ENCODE peak calls at places on chromosomes 4 and X, in nine cellular contexts. One of them, this sample, is unnamed.

GRCh38 chr4:77010841-77011354 is 61.3 kb downstream of the SEPTIN11 start:
- DNase-seq in dorsolateral prefrontal cortex: no peak
- DNase-seq in right lobe of liver: no peak
- DNase-seq in stomach: no peak
- DNase-seq in A673: peak
- DNase-seq in brain microvascular endothelial cell: peak
- DNase-seq in tibial nerve: no peak
- DNase-seq in GM12865: no peak
- DNase-seq in epithelial cell of proximal tubule: no peak
- DNase-seq in this sample: no peak

GRCh38 chr4:174437324-174437723 is 85.0 kb downstream of the HPGD start:
- DNase-seq in dorsolateral prefrontal cortex: no peak
- DNase-seq in right lobe of liver: no peak
- DNase-seq in stomach: no peak
- DNase-seq in A673: no peak
- DNase-seq in brain microvascular endothelial cell: peak
- DNase-seq in tibial nerve: no peak
- DNase-seq in GM12865: no peak
- DNase-seq in epithelial cell of proximal tubule: peak
- DNase-seq in this sample: no peak

GRCh38 chr4:48268956-48269860 is at the start of gene TEC:
- DNase-seq in dorsolateral prefrontal cortex: no peak
- DNase-seq in right lobe of liver: peak
- DNase-seq in stomach: peak
- DNase-seq in A673: peak
- DNase-seq in brain microvascular endothelial cell: no peak
- DNase-seq in tibial nerve: peak
- DNase-seq in GM12865: peak
- DNase-seq in epithelial cell of proximal tubule: no peak
- DNase-seq in this sample: peak

GRCh38 chrX:123665197-123665596 is 67.7 kb downstream of the THOC2 start:
- DNase-seq in dorsolateral prefrontal cortex: no peak
- DNase-seq in right lobe of liver: no peak
- DNase-seq in stomach: no peak
- DNase-seq in A673: no peak
- DNase-seq in brain microvascular endothelial cell: no peak
- DNase-seq in tibial nerve: no peak
- DNase-seq in GM12865: no peak
- DNase-seq in epithelial cell of proximal tubule: peak
- DNase-seq in this sample: no peak

GRCh38 chr4:120918788-120919187 is 3.7 kb downstream of the PRDM5 start:
- DNase-seq in dorsolateral prefrontal cortex: no peak
- DNase-seq in right lobe of liver: no peak
- DNase-seq in stomach: no peak
- DNase-seq in A673: no peak
- DNase-seq in brain microvascular endothelial cell: no peak
- DNase-seq in tibial nerve: no peak
- DNase-seq in GM12865: no peak
- DNase-seq in epithelial cell of proximal tubule: no peak
- DNase-seq in this sample: no peak

GRCh38 chr4:32226201-32226600 is 1506.0 kb downstream of the PCDH7 start:
- DNase-seq in dorsolateral prefrontal cortex: no peak
- DNase-seq in right lobe of liver: no peak
- DNase-seq in stomach: no peak
- DNase-seq in A673: no peak
- DNase-seq in brain microvascular endothelial cell: no peak
- DNase-seq in tibial nerve: no peak
- DNase-seq in GM12865: no peak
- DNase-seq in epithelial cell of proximal tubule: peak
- DNase-seq in this sample: no peak

GRCh38 chrX:45003080-45003479 is 130.1 kb downstream of the KDM6A start:
- DNase-seq in dorsolateral prefrontal cortex: no peak
- DNase-seq in right lobe of liver: no peak
- DNase-seq in stomach: no peak
- DNase-seq in A673: no peak
- DNase-seq in brain microvascular endothelial cell: no peak
- DNase-seq in tibial nerve: no peak
- DNase-seq in GM12865: no peak
- DNase-seq in epithelial cell of proximal tubule: no peak
- DNase-seq in this sample: no peak

GRCh38 chr4:173527103-173527876 is 2.7 kb downstream of the HAND2 start:
- DNase-seq in dorsolateral prefrontal cortex: no peak
- DNase-seq in right lobe of liver: no peak
- DNase-seq in stomach: no peak
- DNase-seq in A673: no peak
- DNase-seq in brain microvascular endothelial cell: no peak
- DNase-seq in tibial nerve: no peak
- DNase-seq in GM12865: no peak
- DNase-seq in epithelial cell of proximal tubule: no peak
- DNase-seq in this sample: no peak

GRCh38 chr4:1238676-1239000 is 10.3 kb downstream of the CTBP1 start:
- DNase-seq in dorsolateral prefrontal cortex: no peak
- DNase-seq in right lobe of liver: no peak
- DNase-seq in stomach: no peak
- DNase-seq in A673: no peak
- DNase-seq in brain microvascular endothelial cell: no peak
- DNase-seq in tibial nerve: no peak
- DNase-seq in GM12865: no peak
- DNase-seq in epithelial cell of proximal tubule: no peak
- DNase-seq in this sample: no peak

DNA sequence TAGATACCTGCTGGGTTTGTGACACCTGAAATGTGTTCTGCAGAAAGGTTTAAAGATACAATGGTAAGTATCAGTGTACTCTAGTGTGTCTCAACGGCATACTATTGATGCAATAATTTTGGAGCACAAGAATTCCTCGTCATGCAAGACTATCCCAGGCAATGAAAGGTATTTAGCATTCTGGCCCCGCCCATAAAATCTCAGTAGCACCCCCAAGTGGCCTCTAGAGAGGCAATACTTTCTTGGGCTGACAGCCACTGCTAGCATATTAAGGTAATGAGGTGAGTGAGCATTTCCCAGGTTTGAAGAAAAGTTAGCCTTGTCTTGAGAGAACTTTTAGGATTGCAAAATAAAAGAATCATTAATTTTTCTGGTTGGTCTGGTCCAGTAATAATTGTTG is 24.0 kb downstream of the TAB3 start:
- DNase-seq in dorsolateral prefrontal cortex: no peak
- DNase-seq in right lobe of liver: no peak
- DNase-seq in stomach: no peak
- DNase-seq in A673: peak
- DNase-seq in brain microvascular endothelial cell: no peak
- DNase-seq in tibial nerve: no peak
- DNase-seq in GM12865: peak
- DNase-seq in epithelial cell of proximal tubule: no peak
- DNase-seq in this sample: no peak
- TF ChIP-seq CTCF in dorsolateral prefrontal cortex: no peak
- TF ChIP-seq CTCF in right lobe of liver: peak
- TF ChIP-seq CTCF in stomach: no peak
- TF ChIP-seq CTCF in A673: peak
- TF ChIP-seq CTCF in brain microvascular endothelial cell: peak
- TF ChIP-seq CTCF in tibial nerve: no peak
- TF ChIP-seq CTCF in GM12865: peak
- TF ChIP-seq CTCF in epithelial cell of proximal tubule: peak
- TF ChIP-seq CTCF in this sample: peak

DNA sequence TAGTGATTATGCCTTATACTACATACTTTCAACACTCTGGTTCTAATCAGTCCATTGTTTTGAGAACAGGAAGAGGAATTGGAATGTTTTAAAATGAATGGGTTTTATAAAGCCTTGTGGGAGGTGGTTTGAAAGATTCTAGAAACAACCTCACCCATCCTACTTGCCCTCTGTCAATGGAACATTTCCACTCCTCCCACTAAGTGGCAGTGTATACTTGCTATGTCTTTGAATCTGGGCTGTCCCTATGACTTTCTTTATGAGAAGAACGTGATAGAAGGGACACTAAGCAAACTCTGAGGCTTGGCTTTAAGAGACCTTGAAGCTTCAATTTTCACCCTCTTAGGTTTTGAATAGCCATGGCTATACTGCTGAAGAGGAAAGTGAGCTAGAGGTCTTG is 611.2 kb downstream of the PPP4R3C start:
- DNase-seq in dorsolateral prefrontal cortex: no peak
- DNase-seq in right lobe of liver: no peak
- DNase-seq in stomach: no peak
- DNase-seq in A673: no peak
- DNase-seq in brain microvascular endothelial cell: peak
- DNase-seq in tibial nerve: no peak
- DNase-seq in GM12865: no peak
- DNase-seq in epithelial cell of proximal tubule: no peak
- DNase-seq in this sample: no peak
- TF ChIP-seq CTCF in dorsolateral prefrontal cortex: no peak
- TF ChIP-seq CTCF in right lobe of liver: no peak
- TF ChIP-seq CTCF in stomach: no peak
- TF ChIP-seq CTCF in A673: no peak
- TF ChIP-seq CTCF in brain microvascular endothelial cell: peak
- TF ChIP-seq CTCF in tibial nerve: no peak
- TF ChIP-seq CTCF in GM12865: no peak
- TF ChIP-seq CTCF in epithelial cell of proximal tubule: peak
- TF ChIP-seq CTCF in this sample: peak

GRCh38 chrX:24023972-24024664 is 2.9 kb downstream of the KLHL15 start:
- DNase-seq in dorsolateral prefrontal cortex: no peak
- DNase-seq in right lobe of liver: no peak
- DNase-seq in stomach: no peak
- DNase-seq in A673: peak
- DNase-seq in brain microvascular endothelial cell: peak
- DNase-seq in tibial nerve: peak
- DNase-seq in GM12865: peak
- DNase-seq in epithelial cell of proximal tubule: no peak
- DNase-seq in this sample: no peak

GRCh38 chrX:24023538-24023937 is 3.4 kb downstream of the KLHL15 start:
- DNase-seq in dorsolateral prefrontal cortex: no peak
- DNase-seq in right lobe of liver: no peak
- DNase-seq in stomach: no peak
- DNase-seq in A673: no peak
- DNase-seq in brain microvascular endothelial cell: no peak
- DNase-seq in tibial nerve: no peak
- DNase-seq in GM12865: no peak
- DNase-seq in epithelial cell of proximal tubule: no peak
- DNase-seq in this sample: no peak

GRCh38 chrX:24025741-24026402 is 1.1 kb downstream of the KLHL15 start:
- DNase-seq in dorsolateral prefrontal cortex: no peak
- DNase-seq in right lobe of liver: no peak
- DNase-seq in stomach: no peak
- DNase-seq in A673: no peak
- DNase-seq in brain microvascular endothelial cell: peak
- DNase-seq in tibial nerve: peak
- DNase-seq in GM12865: peak
- DNase-seq in epithelial cell of proximal tubule: no peak
- DNase-seq in this sample: no peak

GRCh38 chrX:24026403-24026801 is 584 bp downstream of the KLHL15 start:
- DNase-seq in dorsolateral prefrontal cortex: no peak
- DNase-seq in right lobe of liver: no peak
- DNase-seq in stomach: no peak
- DNase-seq in A673: peak
- DNase-seq in brain microvascular endothelial cell: no peak
- DNase-seq in tibial nerve: no peak
- DNase-seq in GM12865: no peak
- DNase-seq in epithelial cell of proximal tubule: no peak
- DNase-seq in this sample: no peak

DNA sequence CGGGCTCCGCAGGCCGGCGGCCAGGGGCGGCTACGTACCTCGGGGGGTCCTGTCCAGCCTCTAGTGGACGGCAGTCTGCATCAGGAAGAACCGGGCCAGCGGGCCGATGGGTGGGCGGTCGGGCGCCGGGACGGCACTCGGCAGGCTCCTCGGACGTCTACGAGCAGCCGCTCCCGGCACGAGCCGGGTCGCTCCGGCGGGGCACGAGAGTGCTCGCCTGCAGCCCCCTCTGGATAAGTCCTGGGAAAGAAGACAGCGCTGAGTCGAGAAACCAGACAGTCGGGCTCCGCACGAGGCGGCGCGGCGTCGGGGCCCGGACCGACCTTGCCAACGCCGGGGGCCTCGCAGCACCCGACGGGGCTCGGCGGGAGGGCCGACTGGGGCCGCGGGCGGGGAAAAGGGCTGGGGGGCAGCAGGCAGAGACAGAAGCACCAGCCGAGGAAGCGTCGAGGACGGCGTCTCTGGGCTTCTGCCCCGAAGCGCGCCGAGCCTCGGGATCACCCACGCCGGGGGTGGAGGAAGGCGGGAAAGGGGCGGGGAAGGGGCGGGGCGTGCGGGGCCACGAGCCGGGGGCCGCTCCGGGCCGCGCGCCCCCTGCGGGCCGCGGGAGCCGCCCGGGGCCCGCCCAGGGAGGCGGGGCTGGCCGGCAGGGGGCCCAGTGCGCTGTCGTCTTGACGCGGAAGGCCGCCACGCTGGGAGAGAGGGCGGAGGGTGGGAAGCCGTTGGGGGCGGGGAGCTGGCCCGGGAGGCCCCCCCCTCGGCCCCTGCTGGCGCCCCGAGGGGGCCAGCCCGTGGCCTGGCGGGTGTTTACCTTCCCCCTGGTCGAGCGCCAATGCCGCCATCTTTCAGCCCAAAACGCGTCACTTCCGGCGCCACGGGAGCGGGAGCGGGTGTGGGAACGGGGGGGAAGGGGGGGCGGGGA is 1.9 kb downstream of the KLHL15 start:
- DNase-seq in dorsolateral prefrontal cortex: peak
- DNase-seq in right lobe of liver: peak
- DNase-seq in stomach: peak
- DNase-seq in A673: peak
- DNase-seq in brain microvascular endothelial cell: peak
- DNase-seq in tibial nerve: peak
- DNase-seq in GM12865: peak
- DNase-seq in epithelial cell of proximal tubule: no peak
- DNase-seq in this sample: peak
- TF ChIP-seq CTCF in dorsolateral prefrontal cortex: no peak
- TF ChIP-seq CTCF in right lobe of liver: peak
- TF ChIP-seq CTCF in stomach: no peak
- TF ChIP-seq CTCF in A673: no peak
- TF ChIP-seq CTCF in brain microvascular endothelial cell: peak
- TF ChIP-seq CTCF in tibial nerve: no peak
- TF ChIP-seq CTCF in GM12865: peak
- TF ChIP-seq CTCF in epithelial cell of proximal tubule: no peak
- TF ChIP-seq CTCF in this sample: peak

DNA sequence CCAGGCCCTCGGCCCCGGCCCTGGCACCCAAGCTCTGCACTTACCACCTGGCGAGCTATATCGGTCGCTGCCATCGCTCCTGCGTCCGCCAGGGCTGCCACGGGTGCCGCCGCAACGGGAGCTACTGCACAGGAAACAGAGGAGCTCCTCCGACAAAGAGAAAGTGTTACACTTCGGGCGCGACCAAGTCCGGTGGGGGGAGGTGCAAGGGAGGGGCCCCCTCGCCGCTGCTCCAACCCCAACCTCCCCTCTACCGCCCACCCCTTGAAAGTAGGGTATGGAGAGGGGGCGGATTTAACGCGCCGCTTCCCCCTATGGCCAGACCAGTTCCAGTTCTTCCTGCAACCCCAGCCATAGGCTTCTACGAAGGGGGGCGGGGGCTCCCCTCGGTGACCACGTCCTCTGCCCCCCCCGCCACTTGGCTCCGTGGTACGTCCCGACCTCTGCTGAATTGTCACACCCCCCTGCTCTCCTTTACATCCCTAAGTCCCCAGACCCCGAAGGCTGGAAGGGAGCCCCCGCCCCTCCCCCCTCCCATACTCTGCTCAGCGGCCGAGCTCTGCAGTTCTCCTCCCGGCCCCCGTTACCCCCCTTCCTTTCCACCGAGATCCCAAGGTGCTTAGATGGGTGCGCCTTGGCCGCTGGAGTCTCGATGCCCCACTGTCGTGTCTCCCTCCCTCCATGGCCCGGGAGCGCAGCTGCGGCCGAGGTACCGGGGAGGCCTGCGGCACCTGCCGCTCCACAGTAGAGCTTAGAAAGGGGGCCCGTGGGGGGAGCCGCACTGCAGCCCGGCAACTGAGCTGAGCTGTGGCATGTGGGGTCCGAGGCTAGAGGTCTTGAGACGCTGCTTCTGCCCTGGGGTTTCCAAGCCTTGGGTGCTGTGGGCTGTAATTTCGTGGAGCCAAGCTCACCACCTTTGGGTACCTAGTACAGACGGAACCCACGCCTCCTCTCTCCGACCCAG is at the start of gene SEPTIN6:
- DNase-seq in dorsolateral prefrontal cortex: peak
- DNase-seq in right lobe of liver: peak
- DNase-seq in stomach: peak
- DNase-seq in A673: peak
- DNase-seq in brain microvascular endothelial cell: peak
- DNase-seq in tibial nerve: peak
- DNase-seq in GM12865: peak
- DNase-seq in epithelial cell of proximal tubule: no peak
- DNase-seq in this sample: peak
- TF ChIP-seq CTCF in dorsolateral prefrontal cortex: no peak
- TF ChIP-seq CTCF in right lobe of liver: no peak
- TF ChIP-seq CTCF in stomach: no peak
- TF ChIP-seq CTCF in A673: no peak
- TF ChIP-seq CTCF in brain microvascular endothelial cell: peak
- TF ChIP-seq CTCF in tibial nerve: no peak
- TF ChIP-seq CTCF in GM12865: peak
- TF ChIP-seq CTCF in epithelial cell of proximal tubule: no peak
- TF ChIP-seq CTCF in this sample: peak

This sample was measured in type B pancreatic cell.